ENCODE peak calls at places on chromosomes 5 and 9, in five cellular contexts. T, O, U, X and Y are unnamed samples.

GRCh38 chr9:109251080-109251775 is 69.6 kb downstream of the EPB41L4B start:
- DNase-seq in T (peak), O (peak), U (no peak), X (peak), Y (peak)

GRCh38 chr5:168433982-168434381 is 52.3 kb upstream of the RARS1 start:
- DNase-seq in X (peak), U (no peak), T (no peak), O (no peak), Y (no peak)

GRCh38 chr5:148856009-148856367 is 29.6 kb downstream of the ADRB2 start:
- DNase-seq in X (no peak), T (no peak), U (no peak), O (no peak), Y (no peak)

GRCh38 chr9:114153761-114154596 is 1.4 kb upstream of the COL27A1 start:
- DNase-seq in O (no peak), U (no peak), T (no peak), X (peak), Y (peak)

GRCh38 chr5:4584982-4585381 is 555.1 kb upstream of the ADAMTS16 start:
- DNase-seq in U (no peak), T (no peak), O (no peak), X (no peak), Y (no peak)

GRCh38 chr5:161302557-161302956 is 244.0 kb downstream of the GABRB2 start:
- DNase-seq in O (no peak), U (no peak), T (no peak), X (no peak), Y (no peak)

GRCh38 chr9:115135786-115136185 is 17.8 kb upstream of the TNC start:
- DNase-seq in T (no peak), O (no peak), X (peak), U (no peak), Y (no peak)

GRCh38 chr5:149820012-149820411 is 89.9 kb downstream of the PPARGC1B start:
- DNase-seq in O (no peak), X (no peak), T (no peak), U (no peak), Y (no peak)

GRCh38 chr9:70600479-70600878 is 186.0 kb upstream of the KLF9 start:
- DNase-seq in U (no peak), X (peak), O (peak), T (peak), Y (no peak)

GRCh38 chr5:141664733-141665461 is 13.7 kb upstream of the FCHSD1 start:
- DNase-seq in U (peak), X (peak), T (peak), O (peak), Y (peak)

GRCh38 chr5:179297486-179298180 is 47.6 kb downstream of the ADAMTS2 start:
- DNase-seq in U (no peak), T (peak), X (no peak), O (no peak), Y (no peak)

GRCh38 chr5:149452665-149453617 is 73.8 kb upstream of the IL17B start:
- DNase-seq in U (no peak), O (peak), T (peak), X (peak), Y (peak)

GRCh38 chr9:95462419-95463121 is 54.2 kb downstream of the PTCH1 start:
- DNase-seq in T (peak), X (peak), U (peak), O (peak), Y (no peak)

GRCh38 chr5:115419794-115420585 is 123.5 kb upstream of the CCDC112 start:
- DNase-seq in O (peak), T (no peak), X (peak), U (peak), Y (peak)

GRCh38 chr5:59079622-59080620 is 497.0 kb downstream of the RAB3C start:
- DNase-seq in X (peak), U (peak), T (no peak), O (peak), Y (peak)

GRCh38 chr9:11149065-11149464 is 536.3 kb upstream of the PTPRD start:
- DNase-seq in T (no peak), X (no peak), O (no peak), U (no peak), Y (no peak)

GRCh38 chr5:97383996-97384395 is 200.9 kb upstream of the RIOK2 start:
- DNase-seq in T (no peak), U (no peak), X (peak), O (no peak), Y (no peak)

GRCh38 chr5:96331210-96331609 is 101.8 kb downstream of the PCSK1 start:
- DNase-seq in T (no peak), X (peak), U (no peak), O (peak), Y (no peak)

GRCh38 chr5:77644443-77645157 is 6.1 kb upstream of the OTP start:
- DNase-seq in O (no peak), X (no peak), T (no peak), U (no peak), Y (no peak)

GRCh38 chr9:108934323-108934885 is at the start of gene ABITRAM:
- DNase-seq in U (peak), O (peak), T (peak), X (peak), Y (peak)

GRCh38 chr5:67350600-67351315 is 154.2 kb upstream of the CD180 start:
- DNase-seq in X (peak), U (no peak), T (no peak), O (peak), Y (no peak)

GRCh38 chr5:123721721-123722276 is 209.8 kb downstream of the CSNK1G3 start:
- DNase-seq in U (no peak), X (no peak), T (no peak), O (no peak), Y (no peak)

GRCh38 chr9:128104171-128104618 is 23.3 kb downstream of the PTGES2 start:
- DNase-seq in T (peak), X (no peak), O (peak), U (no peak), Y (no peak)
- TF ChIP-seq CTCF in T (no peak), X (no peak), O (no peak), U (no peak), Y (no peak)

GRCh38 chr9:74609671-74610416 is 112.7 kb downstream of the RORB start:
- DNase-seq in X (no peak), O (no peak), T (no peak), U (no peak), Y (no peak)
- TF ChIP-seq CTCF in X (no peak), O (no peak), T (no peak), U (no peak), Y (no peak)

GRCh38 chr5:108748354-108749129 is 845 bp downstream of the FER start:
- DNase-seq in U (peak), X (peak), T (peak), O (peak), Y (peak)
- TF ChIP-seq CTCF in U (no peak), X (no peak), T (peak), O (no peak), Y (no peak)

DNA sequence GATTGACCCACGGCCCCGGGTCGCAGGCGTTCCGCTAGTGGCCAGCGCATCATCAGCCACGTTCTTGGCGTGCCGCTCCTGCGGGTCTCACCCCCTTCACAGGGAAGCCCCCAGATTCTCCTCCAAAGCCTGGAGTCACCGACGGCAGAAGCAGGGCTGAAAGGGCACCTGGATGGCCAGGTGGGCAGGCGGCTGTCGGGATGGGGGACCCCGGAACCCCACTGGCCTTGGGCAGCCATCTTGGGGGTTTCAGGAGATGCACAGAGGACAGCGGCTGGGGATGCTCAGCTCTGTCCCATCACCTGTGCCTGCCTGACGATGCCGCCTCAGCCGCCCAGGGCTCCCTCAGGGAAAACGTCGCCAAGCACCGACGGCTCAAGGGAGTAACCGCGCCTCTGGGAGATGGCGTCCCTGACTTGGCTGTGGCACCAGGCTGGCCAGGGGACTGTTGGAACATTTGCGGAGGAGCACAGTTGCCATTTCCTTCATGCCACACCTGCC is 14.1 kb upstream of the SLC9A3 start:
- DNase-seq in O (no peak), X (no peak), U (no peak), T (peak), Y (no peak)
- TF ChIP-seq CTCF in O (no peak), X (no peak), U (no peak), T (no peak), Y (no peak)